ENCODE peak calls at places on chromosome 10, in nine cellular contexts. H is GM06990, G is PC-9, S is fibroblast of mammary gland, X is HL-60, C is foreskin fibroblast, F is cardiac fibroblast, B is spleen, O is lower lobe of right lung. W is an unnamed sample.

GRCh38 chr10:7792541-7792940 is 4.6 kb downstream of the ATP5F1C start:
- DNase-seq in H (no peak), G (no peak), S (no peak), X (no peak), C (no peak), F (no peak), B (no peak), O (no peak), W (no peak)

GRCh38 chr10:43396928-43397624 is 11.9 kb downstream of the HNRNPF start:
- DNase-seq in H (peak), G (peak), S (peak), X (peak), C (peak), F (peak), B (peak), O (peak), W (no peak)

GRCh38 chr10:114584419-114584818 is 73.7 kb downstream of the ABLIM1 start:
- DNase-seq in H (no peak), G (no peak), S (no peak), X (no peak), C (no peak), F (no peak), B (no peak), O (no peak), W (no peak)

GRCh38 chr10:28367865-28368541 is 65.1 kb upstream of the MPP7 start:
- DNase-seq in H (peak), G (no peak), S (peak), X (peak), C (no peak), F (no peak), B (peak), O (peak), W (peak)

GRCh38 chr10:118800920-118801319 is 46.1 kb upstream of the CACUL1 start:
- DNase-seq in H (no peak), G (peak), S (peak), X (peak), C (no peak), F (peak), B (peak), O (no peak), W (no peak)

GRCh38 chr10:44627591-44628354 is 242.9 kb upstream of the CXCL12 start:
- DNase-seq in H (no peak), G (no peak), S (peak), X (no peak), C (peak), F (peak), B (no peak), O (no peak), W (no peak)

GRCh38 chr10:89163265-89163995 is 43.7 kb downstream of the CH25H start:
- DNase-seq in H (peak), G (no peak), S (peak), X (peak), C (peak), F (peak), B (peak), O (peak), W (peak)

GRCh38 chr10:116849271-116850057 is at the start of gene ENO4:
- DNase-seq in H (peak), G (peak), S (peak), X (no peak), C (peak), F (peak), B (peak), O (peak), W (no peak)

GRCh38 chr10:104735469-104735868 is 94.4 kb downstream of the SORCS3 start:
- DNase-seq in H (no peak), G (no peak), S (no peak), X (no peak), C (no peak), F (no peak), B (no peak), O (no peak), W (no peak)

GRCh38 chr10:34904191-34904590 is 89.1 kb upstream of the PARD3 start:
- DNase-seq in H (no peak), G (no peak), S (no peak), X (no peak), C (no peak), F (no peak), B (no peak), O (no peak), W (no peak)

GRCh38 chr10:59805043-59805442 is 51.8 kb upstream of the MRLN start:
- DNase-seq in H (no peak), G (peak), S (peak), X (peak), C (no peak), F (peak), B (no peak), O (no peak), W (no peak)

GRCh38 chr10:509361-510102 is 179.9 kb downstream of the DIP2C start:
- DNase-seq in H (no peak), G (no peak), S (no peak), X (no peak), C (no peak), F (no peak), B (peak), O (no peak), W (no peak)

GRCh38 chr10:121862624-121863023 is 65.2 kb downstream of the ATE1 start:
- DNase-seq in H (no peak), G (no peak), S (no peak), X (no peak), C (no peak), F (no peak), B (no peak), O (no peak), W (no peak)

GRCh38 chr10:104690081-104690480 is 49.0 kb downstream of the SORCS3 start:
- DNase-seq in H (no peak), G (no peak), S (no peak), X (no peak), C (no peak), F (no peak), B (no peak), O (no peak), W (no peak)

GRCh38 chr10:21173433-21173963 is 276.4 kb upstream of the NEBL start:
- DNase-seq in H (peak), G (peak), S (no peak), X (no peak), C (no peak), F (no peak), B (no peak), O (peak), W (no peak)

GRCh38 chr10:60944159-60944909 is at the start of gene RHOBTB1:
- DNase-seq in H (peak), G (peak), S (peak), X (peak), C (peak), F (peak), B (peak), O (peak), W (no peak)

GRCh38 chr10:93059975-93060886 is at the start of gene CYP26C1:
- DNase-seq in H (no peak), G (no peak), S (no peak), X (no peak), C (no peak), F (no peak), B (no peak), O (no peak), W (no peak)

GRCh38 chr10:19816420-19817250 is at the start of gene PLXDC2:
- DNase-seq in H (no peak), G (no peak), S (peak), X (peak), C (peak), F (peak), B (peak), O (peak), W (no peak)

GRCh38 chr10:110762109-110762848 is 109.4 kb upstream of the PDCD4 start:
- DNase-seq in H (no peak), G (no peak), S (no peak), X (no peak), C (no peak), F (no peak), B (no peak), O (no peak), W (no peak)

GRCh38 chr10:78309536-78310237 is 276.0 kb downstream of the RPS24 start:
- DNase-seq in H (no peak), G (no peak), S (no peak), X (no peak), C (no peak), F (no peak), B (no peak), O (no peak), W (no peak)

GRCh38 chr10:127408733-127409132 is 140.4 kb upstream of the NPS start:
- DNase-seq in H (no peak), G (no peak), S (peak), X (no peak), C (peak), F (no peak), B (no peak), O (no peak), W (no peak)

GRCh38 chr10:14806318-14806717 is 31.5 kb downstream of the CDNF start:
- DNase-seq in H (no peak), G (no peak), S (no peak), X (no peak), C (no peak), F (no peak), B (no peak), O (no peak), W (no peak)

GRCh38 chr10:11934262-11934661 is 108.3 kb downstream of the UPF2 start:
- DNase-seq in H (no peak), G (no peak), S (peak), X (no peak), C (no peak), F (no peak), B (no peak), O (no peak), W (no peak)

GRCh38 chr10:52226448-52226847 is 87.6 kb upstream of the DKK1 start:
- DNase-seq in H (no peak), G (no peak), S (peak), X (no peak), C (peak), F (peak), B (no peak), O (no peak), W (no peak)

GRCh38 chr10:47361293-47361692 is 13.1 kb downstream of the RBP3 start:
- DNase-seq in H (no peak), G (peak), S (peak), X (peak), C (no peak), F (peak), B (peak), O (no peak), W (no peak)

GRCh38 chr10:35889226-35889625 is 247.1 kb upstream of the FZD8 start:
- DNase-seq in H (no peak), G (no peak), S (no peak), X (no peak), C (no peak), F (no peak), B (no peak), O (no peak), W (no peak)

GRCh38 chr10:24318517-24318916 is 109.6 kb downstream of the KIAA1217 start:
- DNase-seq in H (no peak), G (no peak), S (no peak), X (no peak), C (no peak), F (no peak), B (no peak), O (no peak), W (no peak)

GRCh38 chr10:131676971-131677421 is 223.8 kb upstream of the PPP2R2D start:
- DNase-seq in H (no peak), G (no peak), S (no peak), X (no peak), C (no peak), F (no peak), B (no peak), O (no peak), W (no peak)

GRCh38 chr10:97999909-98000248 is 30.5 kb downstream of the CRTAC1 start:
- DNase-seq in H (no peak), G (no peak), S (no peak), X (no peak), C (no peak), F (no peak), B (no peak), O (no peak), W (no peak)

GRCh38 chr10:131210181-131210580 is 101.3 kb downstream of the TCERG1L start:
- DNase-seq in H (no peak), G (no peak), S (no peak), X (no peak), C (no peak), F (no peak), B (peak), O (no peak), W (no peak)

GRCh38 chr10:69068549-69068948 is 19.4 kb upstream of the SRGN start:
- DNase-seq in H (no peak), G (no peak), S (no peak), X (peak), C (no peak), F (peak), B (no peak), O (no peak), W (no peak)

GRCh38 chr10:34789993-34790506 is 25.0 kb downstream of the PARD3 start:
- DNase-seq in H (no peak), G (no peak), S (no peak), X (no peak), C (no peak), F (peak), B (no peak), O (no peak), W (no peak)

GRCh38 chr10:336247-336646 is 201.0 kb downstream of the ZMYND11 start:
- DNase-seq in H (no peak), G (no peak), S (no peak), X (no peak), C (no peak), F (no peak), B (no peak), O (no peak), W (no peak)

GRCh38 chr10:78991187-78991586 is 77.6 kb upstream of the ZMIZ1 start:
- DNase-seq in H (peak), G (no peak), S (peak), X (no peak), C (peak), F (no peak), B (no peak), O (no peak), W (no peak)

GRCh38 chr10:108631332-108631731 is 1292.0 kb downstream of the XPNPEP1 start:
- DNase-seq in H (peak), G (no peak), S (no peak), X (no peak), C (no peak), F (no peak), B (no peak), O (no peak), W (no peak)

GRCh38 chr10:36766921-36767320 is 358.5 kb upstream of the ANKRD30A start:
- DNase-seq in H (no peak), G (no peak), S (no peak), X (no peak), C (no peak), F (no peak), B (no peak), O (no peak), W (no peak)

DNA sequence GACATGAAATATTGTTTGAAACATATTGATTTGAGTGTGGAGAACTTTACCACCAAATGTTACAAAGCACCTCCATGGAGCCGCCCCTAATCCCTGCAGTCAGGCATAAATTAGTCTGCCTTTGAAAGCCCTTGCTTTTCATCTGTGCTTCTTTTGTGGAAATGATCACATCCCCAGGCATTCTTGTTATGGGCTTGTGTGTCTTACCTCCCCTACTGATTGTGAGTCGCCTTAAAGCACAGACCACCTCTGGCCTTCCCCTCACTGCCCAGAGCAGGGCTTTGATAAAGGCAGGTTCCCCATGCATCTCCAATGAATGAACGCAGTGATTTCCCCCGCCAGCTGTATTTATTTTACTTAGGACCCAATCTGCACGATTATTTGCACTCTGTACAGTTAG is 108.0 kb downstream of the CUBN start:
- DNase-seq in H (no peak), G (no peak), S (no peak), X (no peak), C (no peak), F (no peak), B (no peak), O (no peak), W (no peak)
- H3K4me3 ChIP-seq in H (no peak), G (no peak), S (no peak), X (no peak), C (no peak), F (no peak), B (no peak), O (no peak), W (no peak)

DNA sequence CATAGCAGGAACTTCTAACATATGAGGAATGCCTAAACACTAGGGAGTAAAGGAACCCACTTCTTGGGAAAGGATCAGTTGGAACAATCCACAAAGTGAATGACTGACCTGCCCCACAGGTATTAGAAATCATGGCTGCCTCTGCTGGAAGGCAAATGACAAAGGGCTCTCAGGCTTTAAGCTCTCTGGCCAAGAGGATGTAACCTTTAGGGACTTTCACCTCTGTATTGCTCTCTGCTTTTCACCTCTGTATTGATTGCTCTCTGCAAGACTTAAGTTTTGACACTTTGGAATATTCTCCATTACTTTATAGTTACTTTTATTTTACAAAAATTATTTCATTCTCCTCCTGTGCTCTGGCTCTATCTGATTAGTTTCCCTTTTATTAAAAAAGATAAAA is 248.0 kb downstream of the LRRTM3 start:
- DNase-seq in H (no peak), G (no peak), S (no peak), X (no peak), C (no peak), F (no peak), B (no peak), O (no peak), W (no peak)
- TF ChIP-seq CTCF in H (no peak), G (no peak), S (no peak), X (no peak), C (no peak), F (no peak), B (no peak), O (no peak), W (no peak)

DNA sequence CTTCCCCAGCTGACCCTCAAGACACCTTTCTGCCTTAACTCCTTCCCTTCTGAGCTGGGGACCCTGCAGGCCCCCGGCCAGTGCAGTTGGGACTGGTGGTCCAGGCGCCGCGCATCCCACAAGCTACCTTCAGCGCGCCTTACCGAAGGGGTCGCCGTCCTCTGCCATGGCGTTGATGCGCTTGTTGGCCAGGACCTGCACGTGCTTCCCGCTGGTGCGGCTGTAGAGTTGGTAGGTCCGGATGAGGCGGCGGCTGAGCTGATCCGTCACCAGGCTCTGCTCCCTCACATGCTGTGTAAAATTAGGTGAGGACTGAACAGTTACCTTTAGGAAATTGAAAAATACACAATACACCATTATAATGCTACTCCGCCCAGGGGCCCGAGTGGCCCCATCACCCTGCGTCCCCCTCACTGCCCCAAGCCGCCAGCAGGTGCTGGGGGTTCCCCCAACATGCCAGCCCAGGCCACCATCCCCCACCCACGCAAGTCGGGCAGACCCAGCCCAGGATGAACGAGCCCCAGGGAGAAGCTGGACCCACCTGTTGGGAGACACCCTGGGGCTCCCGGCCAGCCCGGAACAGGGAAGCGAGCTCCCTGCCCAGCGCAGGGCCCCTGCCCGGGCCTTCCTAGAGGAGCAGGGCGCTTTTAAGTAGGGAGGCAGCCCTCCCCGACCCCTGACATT is 1.2 kb downstream of the FGF8 start:
- DNase-seq in H (no peak), G (no peak), S (no peak), X (no peak), C (no peak), F (no peak), B (no peak), O (no peak), W (no peak)
- H3K4me3 ChIP-seq in H (no peak), G (no peak), S (no peak), X (no peak), C (no peak), F (no peak), B (no peak), O (no peak), W (no peak)

GRCh38 chr10:31709028-31709427 is 219.6 kb downstream of the ARHGAP12 start:
- DNase-seq in H (no peak), G (no peak), S (no peak), X (no peak), C (no peak), F (peak), B (no peak), O (no peak), W (no peak)
- TF ChIP-seq CTCF in H (peak), G (no peak), S (no peak), X (no peak), C (peak), F (peak), B (no peak), O (peak), W (peak)

W was measured in GM12864.